ENCODE peak calls at places on chromosomes 16 and 17, in six cellular contexts. H is GM12878, K is GM12892, R is K562, G is H1, F is HepG2. E is an unnamed sample.

GRCh38 chr16:57531635-57532220 is 4.6 kb downstream of the CCDC102A start:
- DNase-seq in F (no peak), H (no peak), K (no peak), R (no peak), G (peak), E (no peak)

GRCh38 chr17:56599566-56599965 is 6.1 kb downstream of the NOG start:
- DNase-seq in R (no peak), H (no peak), K (no peak), F (no peak), G (no peak), E (no peak)

GRCh38 chr17:19757536-19758180 is 9.6 kb upstream of the ALDH3A1 start:
- DNase-seq in G (no peak), H (no peak), K (no peak), R (no peak), F (no peak), E (no peak)

GRCh38 chr17:4710693-4711634 is 532 bp downstream of the ARRB2 start:
- DNase-seq in G (no peak), F (no peak), R (peak), K (no peak), H (no peak), E (no peak)

GRCh38 chr16:75578212-75578611 is 12.0 kb downstream of the GABARAPL2 start:
- DNase-seq in H (no peak), R (no peak), F (no peak), K (no peak), G (no peak), E (no peak)

GRCh38 chr16:25707982-25708583 is 16.3 kb downstream of the HS3ST4 start:
- DNase-seq in H (no peak), K (no peak), G (peak), R (peak), F (peak), E (peak)

GRCh38 chr17:81035389-81036127 is 607 bp downstream of the BAIAP2 start:
- DNase-seq in H (no peak), F (no peak), K (no peak), G (peak), R (peak), E (no peak)

GRCh38 chr16:4521971-4522623 is 16.5 kb downstream of the CDIP1 start:
- DNase-seq in H (no peak), K (no peak), G (peak), R (no peak), F (no peak), E (no peak)

GRCh38 chr17:17156107-17156506 is 50.0 kb downstream of the PLD6 start:
- DNase-seq in R (no peak), K (no peak), F (no peak), H (no peak), G (no peak), E (no peak)

GRCh38 chr17:48153711-48154642 is 46.4 kb downstream of the SNX11 start:
- DNase-seq in K (no peak), G (no peak), F (peak), R (peak), H (no peak), E (no peak)

GRCh38 chr17:4719684-4720221 is 9.3 kb downstream of the ARRB2 start:
- DNase-seq in R (no peak), G (no peak), H (no peak), K (no peak), F (no peak), E (no peak)

GRCh38 chr17:72423286-72423589 is 302.4 kb downstream of the SOX9 start:
- DNase-seq in R (no peak), K (no peak), F (no peak), G (no peak), H (no peak), E (no peak)

GRCh38 chr16:9969580-9969979 is 212.6 kb downstream of the GRIN2A start:
- DNase-seq in F (no peak), G (no peak), R (no peak), H (no peak), K (no peak), E (no peak)

GRCh38 chr16:80852261-80852872 is 48.0 kb upstream of the CDYL2 start:
- DNase-seq in K (no peak), R (peak), G (peak), H (no peak), F (peak), E (no peak)

GRCh38 chr16:25257956-25258855 is 561 bp upstream of the ZKSCAN2 start:
- DNase-seq in H (peak), F (peak), K (peak), G (peak), R (peak), E (peak)

GRCh38 chr17:76997981-76998531 is 129.9 kb downstream of the MGAT5B start:
- DNase-seq in K (no peak), G (no peak), R (no peak), F (no peak), H (peak), E (peak)

GRCh38 chr17:56231693-56232092 is 78.4 kb downstream of the ANKFN1 start:
- DNase-seq in R (no peak), K (no peak), F (no peak), H (no peak), G (no peak), E (no peak)

GRCh38 chr16:73319747-73320146 is 271.8 kb upstream of the ZFHX3 start:
- DNase-seq in R (no peak), F (no peak), K (no peak), G (no peak), H (no peak), E (no peak)

GRCh38 chr17:47996201-47996600 is 25.3 kb downstream of the CDK5RAP3 start:
- DNase-seq in R (no peak), H (no peak), F (no peak), G (no peak), K (no peak), E (no peak)

GRCh38 chr17:41645371-41646063 is 21.1 kb upstream of the KRT17 start:
- DNase-seq in F (peak), R (peak), G (no peak), H (no peak), K (no peak), E (no peak)

GRCh38 chr17:1109606-1110523 is 69.9 kb downstream of the ABR start:
- DNase-seq in H (no peak), F (peak), K (peak), R (no peak), G (peak), E (peak)

GRCh38 chr16:11356573-11357331 is 11.5 kb downstream of the RMI2 start:
- DNase-seq in F (peak), K (no peak), G (peak), H (no peak), R (peak), E (no peak)

GRCh38 chr17:32610027-32610650 is 123.3 kb downstream of the CDK5R1 start:
- DNase-seq in G (no peak), K (no peak), R (no peak), H (no peak), F (no peak), E (no peak)

GRCh38 chr17:17590141-17590735 is 1.3 kb downstream of the PEMT start:
- DNase-seq in F (no peak), G (no peak), K (no peak), R (no peak), H (no peak), E (no peak)

GRCh38 chr16:57479422-57480126 is 6.7 kb downstream of the DOK4 start:
- DNase-seq in R (no peak), H (no peak), F (peak), G (peak), K (no peak), E (no peak)

GRCh38 chr17:80470603-80471002 is 5.8 kb downstream of the NPTX1 start:
- DNase-seq in K (no peak), F (no peak), G (no peak), H (no peak), R (no peak), E (no peak)

GRCh38 chr16:426115-426905 is 861 bp downstream of the RAB11FIP3 start:
- DNase-seq in K (no peak), H (no peak), G (peak), R (peak), F (no peak), E (no peak)

GRCh38 chr17:41338961-41339485 is 11.6 kb downstream of the KRT33A start:
- DNase-seq in R (no peak), G (peak), K (no peak), H (peak), F (no peak), E (no peak)

GRCh38 chr16:3036726-3037315 is at the start of gene BICDL2:
- DNase-seq in K (no peak), R (peak), H (no peak), G (peak), F (no peak), E (no peak)

GRCh38 chr16:3503513-3503912 is 2.7 kb downstream of the CLUAP1 start:
- DNase-seq in F (no peak), H (no peak), R (no peak), K (no peak), G (no peak), E (no peak)

GRCh38 chr17:4858880-4859260 is 25.7 kb downstream of the MINK1 start:
- DNase-seq in K (no peak), H (no peak), F (no peak), R (no peak), G (no peak), E (no peak)

GRCh38 chr16:28292731-28293588 is 635 bp downstream of the SBK1 start:
- DNase-seq in H (no peak), K (no peak), R (no peak), F (no peak), G (peak), E (no peak)

GRCh38 chr16:88533945-88534641 is 36.1 kb upstream of the ZC3H18 start:
- DNase-seq in K (peak), R (no peak), F (no peak), G (peak), H (no peak), E (peak)

GRCh38 chr16:79008036-79008868 is 592.3 kb downstream of the MAF start:
- DNase-seq in G (no peak), H (no peak), K (no peak), R (peak), F (no peak), E (no peak)

GRCh38 chr17:76805319-76805718 is 62.9 kb upstream of the MGAT5B start:
- DNase-seq in G (no peak), H (no peak), K (no peak), R (no peak), F (no peak), E (no peak)

GRCh38 chr17:11535231-11535630 is 63.0 kb upstream of the DNAH9 start:
- DNase-seq in K (no peak), F (no peak), R (no peak), G (no peak), H (no peak), E (no peak)

GRCh38 chr17:2138768-2139167 is 83.9 kb downstream of the HIC1 start:
- DNase-seq in F (peak), K (no peak), G (no peak), H (peak), R (no peak), E (no peak)

DNA sequence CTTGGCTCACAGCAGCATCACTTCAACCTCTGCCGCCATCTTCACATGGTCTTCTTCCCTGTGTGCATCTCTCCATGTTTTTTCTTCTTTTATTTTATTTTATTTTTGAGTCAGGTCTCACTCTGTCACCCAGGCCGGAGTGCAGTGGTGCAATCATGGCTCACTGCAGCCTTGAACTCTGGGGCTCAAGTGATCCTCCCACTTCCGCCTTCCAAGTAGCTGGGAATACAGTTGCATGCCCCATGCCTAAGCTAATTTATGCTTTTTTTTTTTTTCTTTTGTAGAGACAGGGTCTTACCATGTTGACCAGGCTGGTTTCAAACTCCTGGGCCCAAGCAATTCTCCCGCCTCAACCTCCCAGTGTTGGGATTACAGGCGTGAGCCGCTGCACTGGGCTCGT is 1.9 kb downstream of the NUDT7 start:
- DNase-seq in H (no peak), R (no peak), K (no peak), G (no peak), F (peak), E (no peak)
- TF ChIP-seq POLR2A in H (no peak), R (no peak), K (no peak), G (no peak), F (no peak), E (no peak)

GRCh38 chr17:50165066-50165465 is 739 bp upstream of the SGCA start:
- DNase-seq in R (no peak), G (no peak), H (no peak), K (no peak), F (no peak), E (no peak)
- TF ChIP-seq TAF1 in R (no peak), G (no peak), H (no peak), K (no peak), F (no peak), E (no peak)

GRCh38 chr16:89770367-89770766 is 46.1 kb downstream of the FANCA start:
- DNase-seq in H (no peak), F (no peak), R (no peak), K (no peak), G (no peak), E (no peak)

GRCh38 chr16:89761304-89761922 is 40.1 kb downstream of the ZNF276 start:
- DNase-seq in K (no peak), H (no peak), F (no peak), R (no peak), G (no peak), E (no peak)

GRCh38 chr16:89759742-89760366 is 38.5 kb downstream of the ZNF276 start:
- DNase-seq in H (no peak), F (no peak), G (no peak), R (no peak), K (no peak), E (no peak)

GRCh38 chr16:89765292-89765810 is 44.0 kb downstream of the ZNF276 start:
- DNase-seq in H (no peak), R (no peak), K (no peak), F (no peak), G (no peak), E (no peak)

DNA sequence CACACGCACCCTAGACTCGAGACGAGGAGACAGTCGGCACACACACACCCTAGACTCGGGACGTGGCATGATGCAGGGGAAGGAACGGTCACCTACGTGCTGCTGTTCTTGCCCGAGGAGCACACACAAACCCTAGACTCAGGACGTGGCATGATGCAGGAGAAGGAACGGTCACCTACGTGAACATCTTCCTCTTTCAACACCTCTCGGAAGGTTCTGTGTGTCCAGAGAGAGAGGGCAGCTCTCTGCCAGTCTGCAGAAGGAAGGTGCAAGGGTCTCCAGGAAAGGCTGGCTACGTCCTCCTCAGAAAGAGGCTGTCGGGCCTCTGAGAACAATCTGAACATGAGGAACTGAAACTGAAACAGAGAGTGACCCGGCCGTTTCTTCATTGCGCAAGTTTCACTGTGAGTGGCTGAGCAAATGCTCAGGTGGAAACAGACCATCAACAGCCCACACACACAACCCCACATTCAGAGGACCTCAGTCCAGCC is 43.4 kb downstream of the ZNF276 start:
- DNase-seq in R (no peak), K (peak), F (no peak), G (no peak), H (peak), E (peak)
- TF ChIP-seq POLR2A in R (no peak), K (peak), F (no peak), G (no peak), H (peak), E (peak)

GRCh38 chr17:10144456-10144855 is 54.0 kb downstream of the GAS7 start:
- DNase-seq in K (no peak), F (no peak), G (no peak), R (no peak), H (no peak), E (no peak)
- TF ChIP-seq TAF1 in K (no peak), F (no peak), G (no peak), R (no peak), H (no peak), E (no peak)

GRCh38 chr17:49896860-49897259 is 49.0 kb upstream of the TAC4 start:
- DNase-seq in K (no peak), R (no peak), H (no peak), F (no peak), G (no peak), E (no peak)
- TF ChIP-seq POLR2A in K (no peak), R (no peak), H (no peak), F (no peak), G (no peak), E (no peak)

GRCh38 chr17:63447688-63448005 is 1.5 kb upstream of the CYB561 start:
- DNase-seq in R (peak), F (no peak), G (no peak), H (no peak), K (no peak), E (no peak)

GRCh38 chr17:63448655-63449054 is 2.5 kb upstream of the CYB561 start:
- DNase-seq in G (no peak), H (no peak), R (no peak), K (no peak), F (no peak), E (no peak)

GRCh38 chr17:63445571-63446217 is 412 bp downstream of the CYB561 start:
- DNase-seq in K (peak), F (no peak), H (no peak), G (peak), R (peak), E (peak)

GRCh38 chr17:63446218-63446980 is at the start of gene CYB561:
- DNase-seq in R (peak), G (no peak), F (no peak), K (peak), H (no peak), E (peak)

DNA sequence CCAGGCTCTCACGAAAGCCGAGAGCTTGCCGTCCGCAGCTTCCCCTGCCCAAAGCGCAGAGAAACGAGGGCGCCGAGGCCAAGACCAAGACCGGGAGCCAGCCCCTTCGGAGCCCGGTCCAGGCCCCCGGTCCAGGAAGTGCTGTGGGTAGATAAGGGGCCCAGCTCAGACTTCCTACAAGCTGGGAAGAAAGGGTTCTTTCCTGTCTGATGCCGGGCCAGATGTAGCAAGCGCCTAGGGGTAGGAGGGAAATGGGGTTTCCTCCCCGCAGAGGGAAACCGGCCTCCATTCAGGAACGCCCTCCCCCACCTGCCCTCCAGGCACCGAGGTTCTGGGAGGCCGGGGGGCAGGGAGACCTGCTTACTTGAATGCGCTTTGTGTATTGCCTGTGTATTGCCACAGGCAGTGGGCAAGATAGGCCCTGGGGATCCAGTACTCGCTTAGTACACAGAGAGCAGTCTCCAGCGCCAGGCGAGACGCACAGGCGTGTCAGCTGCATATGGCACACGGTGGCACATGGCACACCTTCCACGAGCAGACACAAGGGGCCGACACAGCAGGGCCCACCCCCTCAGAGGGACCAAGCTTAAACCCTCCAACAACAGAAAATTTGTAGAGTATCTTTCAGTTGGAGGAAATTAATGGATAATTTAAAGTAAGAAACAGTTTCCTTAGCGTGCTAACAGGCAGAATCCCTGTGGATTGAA is 1.0 kb upstream of the CYB561 start:
- DNase-seq in F (no peak), K (no peak), R (no peak), G (peak), H (no peak), E (peak)
- TF ChIP-seq TAF1 in F (no peak), K (no peak), R (peak), G (peak), H (no peak), E (no peak)

GRCh38 chr16:86322283-86322682 is 188.0 kb upstream of the FOXF1 start:
- DNase-seq in R (no peak), H (no peak), F (no peak), G (no peak), K (no peak), E (no peak)
- TF ChIP-seq POLR2A in R (no peak), H (no peak), F (no peak), G (no peak), K (no peak), E (no peak)

GRCh38 chr17:13671771-13672170 is 70.0 kb upstream of the HS3ST3A1 start:
- DNase-seq in K (no peak), H (no peak), F (no peak), G (no peak), R (no peak), E (no peak)

GRCh38 chr17:13665872-13666635 is 64.3 kb upstream of the HS3ST3A1 start:
- DNase-seq in F (no peak), K (no peak), H (no peak), R (no peak), G (no peak), E (no peak)

DNA sequence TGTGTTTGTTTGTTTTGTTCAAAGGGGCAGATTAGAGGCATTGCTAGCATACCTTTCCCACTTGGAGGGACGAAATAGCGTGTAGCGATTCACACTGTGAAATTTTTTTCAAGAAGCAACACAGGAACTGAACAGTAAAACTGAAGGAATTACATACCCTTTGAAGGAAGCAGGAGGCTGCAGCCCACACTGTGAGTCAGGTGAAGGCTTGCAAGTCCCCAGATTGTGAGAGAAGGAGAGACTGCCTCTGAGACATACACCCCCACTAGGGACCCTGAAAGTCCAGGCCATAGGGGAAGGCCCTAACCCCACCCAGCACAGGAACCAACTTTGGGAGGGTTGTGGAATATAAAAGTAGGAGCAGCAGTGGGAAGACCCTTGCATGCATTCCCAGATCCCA is 69.6 kb upstream of the HS3ST3A1 start:
- DNase-seq in F (no peak), G (no peak), K (no peak), R (no peak), H (no peak), E (no peak)
- TF ChIP-seq TAF1 in F (no peak), G (no peak), K (no peak), R (no peak), H (no peak), E (no peak)

DNA sequence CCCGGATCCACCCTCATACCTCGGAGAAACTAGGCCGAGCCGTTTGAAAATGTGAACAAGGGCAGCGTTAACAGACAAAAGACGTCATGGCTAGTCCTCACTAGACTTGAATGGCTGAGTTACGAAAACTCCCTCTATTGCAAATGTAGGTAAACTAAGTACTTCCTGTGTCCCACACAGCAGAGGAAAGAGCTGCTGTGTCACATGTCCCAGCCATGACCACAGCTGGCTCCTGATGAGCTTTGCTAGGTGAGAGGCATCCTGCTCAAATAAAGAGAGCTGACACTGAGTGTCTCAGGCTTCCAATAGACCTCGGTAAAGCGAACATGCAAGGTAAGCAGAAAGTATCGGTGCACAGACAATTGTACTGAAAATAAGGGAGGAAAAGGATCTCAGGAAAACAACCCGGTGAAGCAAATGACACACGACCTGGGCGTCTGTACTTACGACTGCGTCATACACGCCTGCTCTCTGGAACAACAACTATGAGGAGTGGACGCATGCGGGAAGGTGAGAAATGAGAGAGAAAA is 26.0 kb downstream of the TMEM204 start:
- DNase-seq in F (no peak), H (no peak), G (no peak), K (no peak), R (no peak), E (no peak)
- TF ChIP-seq POLR2A in F (no peak), H (no peak), G (no peak), K (no peak), R (no peak), E (no peak)

E was measured in GM12891.